ENCODE peak calls at places on chromosomes 2 and 18, in six cellular contexts. D, F, N, O, B and K are unnamed samples.
A peak's percentile ranks its signal among the peaks of the same experiment; 100 is the strongest.

GRCh38 chr2:38666578-38666926 is 638 bp downstream of the GALM start:
- DNase-seq in F (peak; percentile 19), O (no peak), B (no peak), N (no peak), D (no peak), K (peak; percentile 6)

GRCh38 chr2:26009567-26009963 is 24.3 kb upstream of the RAB10 start:
- DNase-seq in B (no peak), F (no peak), N (no peak), O (no peak), D (no peak), K (no peak)

GRCh38 chr2:134287323-134287722 is 33.5 kb downstream of the MGAT5 start:
- DNase-seq in N (no peak), F (no peak), D (no peak), B (no peak), O (no peak), K (no peak)

GRCh38 chr2:240960309-240960962 is 38.0 kb upstream of the SNED1 start:
- DNase-seq in D (no peak), B (peak; percentile 70), N (no peak), F (no peak), O (no peak), K (no peak)

GRCh38 chr2:149132303-149132702 is 93.8 kb downstream of the LYPD6B start:
- DNase-seq in D (no peak), O (no peak), N (no peak), F (no peak), B (no peak), K (no peak)

GRCh38 chr2:8797682-8798081 is 39.7 kb downstream of the KIDINS220 start:
- DNase-seq in N (no peak), B (no peak), O (no peak), D (no peak), F (no peak), K (no peak)

GRCh38 chr18:55012041-55012440 is 52.8 kb upstream of the CCDC68 start:
- DNase-seq in N (no peak), F (peak; percentile 51), B (no peak), O (no peak), D (peak; percentile 14), K (peak; percentile 64)

GRCh38 chr2:194319222-194319992 is 1337.6 kb upstream of the SLC39A10 start:
- DNase-seq in F (no peak), N (no peak), D (no peak), O (no peak), B (no peak), K (no peak)